ENCODE peak calls at places on chromosomes 12 and 14, in ten cellular contexts. P is GM23338, R is right lobe of liver, T is PC-3, G is thyroid gland, S is astrocyte, F is spleen, C is pancreas, D is WTC11, E is epithelial cell of esophagus. M is an unnamed sample.

GRCh38 chr12:104165801-104166200 is 27.8 kb upstream of the NFYB start:
- DNase-seq in P (no peak), R (no peak), T (no peak), G (no peak), S (no peak), F (no peak), C (no peak), D (no peak), E (no peak), M (no peak)

GRCh38 chr12:113959096-113959495 is 7.0 kb downstream of the RBM19 start:
- DNase-seq in P (no peak), R (no peak), T (no peak), G (no peak), S (no peak), F (no peak), C (no peak), D (no peak), E (no peak), M (no peak)

GRCh38 chr12:32025906-32026305 is 66.7 kb downstream of the RESF1 start:
- DNase-seq in P (no peak), R (no peak), T (no peak), G (no peak), S (no peak), F (no peak), C (no peak), D (no peak), E (no peak), M (no peak)

GRCh38 chr14:59358105-59358504 is 107.1 kb downstream of the GPR135 start:
- DNase-seq in P (peak; percentile 87), R (peak; percentile 66), T (peak; percentile 99), G (peak; percentile 79), S (peak; percentile 91), F (no peak), C (no peak), D (peak; percentile 24), E (peak; percentile 86), M (no peak)

GRCh38 chr12:126404293-126404851 is 1339.1 kb downstream of the AACS start:
- DNase-seq in P (no peak), R (no peak), T (peak; percentile 74), G (no peak), S (peak; percentile 62), F (no peak), C (no peak), D (no peak), E (peak; percentile 4), M (no peak)

GRCh38 chr14:90864741-90865140 is 48.5 kb upstream of the TTC7B start:
- DNase-seq in P (no peak), R (no peak), T (no peak), G (no peak), S (no peak), F (no peak), C (no peak), D (no peak), E (no peak), M (no peak)

GRCh38 chr12:44428825-44429224 is 447.3 kb downstream of the NELL2 start:
- DNase-seq in P (peak; percentile 80), R (no peak), T (no peak), G (no peak), S (no peak), F (no peak), C (no peak), D (peak; percentile 18), E (no peak), M (no peak)

GRCh38 chr14:93015505-93015904 is 92.6 kb downstream of the CHGA start:
- DNase-seq in P (no peak), R (no peak), T (no peak), G (no peak), S (no peak), F (no peak), C (no peak), D (no peak), E (no peak), M (no peak)

GRCh38 chr12:7042847-7043246 is 17.7 kb upstream of the C1S start:
- DNase-seq in P (peak; percentile 70), R (no peak), T (peak; percentile 39), G (no peak), S (no peak), F (no peak), C (no peak), D (no peak), E (peak; percentile 65), M (no peak)

GRCh38 chr14:91187271-91187670 is 57.2 kb downstream of the GPR68 start:
- DNase-seq in P (no peak), R (no peak), T (no peak), G (no peak), S (no peak), F (no peak), C (no peak), D (no peak), E (no peak), M (no peak)

GRCh38 chr14:28875937-28876910 is 109.6 kb downstream of the FOXG1 start:
- DNase-seq in P (peak; percentile 11), R (no peak), T (no peak), G (no peak), S (no peak), F (no peak), C (no peak), D (no peak), E (no peak), M (no peak)

GRCh38 chr12:57836442-57837375 is 9.8 kb downstream of the CTDSP2 start:
- DNase-seq in P (peak; percentile 84), R (peak; percentile 76), T (peak; percentile 25), G (peak; percentile 78), S (peak; percentile 67), F (no peak), C (peak; percentile 48), D (peak; percentile 47), E (peak; percentile 53), M (no peak)

GRCh38 chr12:114360485-114360884 is 45.5 kb downstream of the TBX5 start:
- DNase-seq in P (no peak), R (no peak), T (no peak), G (no peak), S (no peak), F (no peak), C (no peak), D (no peak), E (no peak), M (no peak)

GRCh38 chr14:61973981-61974380 is 211.8 kb downstream of the SNAPC1 start:
- DNase-seq in P (no peak), R (no peak), T (peak; percentile 10), G (no peak), S (peak; percentile 72), F (no peak), C (no peak), D (no peak), E (peak; percentile 26), M (no peak)

GRCh38 chr12:58415716-58416115 is 474.3 kb downstream of the ATP23 start:
- DNase-seq in P (no peak), R (no peak), T (no peak), G (no peak), S (no peak), F (no peak), C (no peak), D (no peak), E (no peak), M (no peak)

GRCh38 chr12:124469193-124469888 is 98.1 kb downstream of the NCOR2 start:
- DNase-seq in P (peak; percentile 61), R (no peak), T (peak; percentile 30), G (no peak), S (no peak), F (no peak), C (no peak), D (peak; percentile 68), E (no peak), M (no peak)

GRCh38 chr12:123150804-123151678 is at the start of gene PITPNM2:
- DNase-seq in P (peak; percentile 78), R (peak; percentile 71), T (peak; percentile 69), G (peak; percentile 63), S (no peak), F (peak; percentile 91), C (peak; percentile 58), D (peak; percentile 46), E (peak; percentile 71), M (peak; percentile 68)
- TF ChIP-seq CTCF in P (no peak), R (peak; percentile 54), T (no peak), G (no peak), S (no peak), F (peak; percentile 14), C (no peak), D (no peak), E (peak; percentile 8), M (no peak)

DNA sequence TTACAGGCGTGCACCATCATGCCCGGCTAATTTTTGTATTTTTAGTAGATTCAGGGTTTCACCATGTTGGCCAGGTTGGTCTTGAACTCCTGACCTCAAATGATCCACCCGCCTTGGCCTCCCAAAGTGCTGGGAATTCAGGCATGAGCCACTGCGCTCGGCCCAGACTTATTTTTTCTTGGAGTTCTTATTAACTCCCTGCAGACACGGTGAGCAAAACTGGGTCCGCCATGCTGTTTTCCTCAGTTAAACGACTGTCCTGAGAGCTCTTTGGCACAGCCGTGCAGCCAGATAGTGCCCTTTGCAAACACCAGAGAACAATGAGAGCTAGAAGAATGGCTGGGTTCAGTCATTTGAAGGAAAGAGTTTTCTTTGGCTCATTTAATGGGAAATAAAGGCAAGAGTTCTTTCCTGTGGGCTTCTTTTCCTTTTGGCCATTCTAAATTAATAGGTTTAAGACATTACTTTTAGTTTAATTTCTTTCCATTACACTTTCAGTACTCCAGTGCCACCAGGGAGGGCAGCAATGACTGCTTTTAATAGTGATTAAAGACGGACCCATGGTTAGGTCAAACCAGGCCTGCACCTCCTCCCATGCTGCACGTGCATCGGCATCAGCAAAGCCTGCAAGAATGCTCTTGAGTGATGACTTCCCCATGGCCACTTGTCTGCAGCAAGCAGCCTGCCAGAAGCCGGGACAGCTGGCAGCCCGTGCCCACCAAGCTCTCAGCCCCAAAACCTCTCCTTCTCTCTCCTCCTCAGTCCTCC is 60.7 kb downstream of the VCPKMT start:
- DNase-seq in P (peak; percentile 39), R (no peak), T (no peak), G (peak; percentile 45), S (no peak), F (no peak), C (no peak), D (no peak), E (no peak), M (no peak)
- TF ChIP-seq CTCF in P (no peak), R (peak; percentile 6), T (peak; percentile 43), G (no peak), S (no peak), F (no peak), C (no peak), D (no peak), E (no peak), M (no peak)

GRCh38 chr12:70040141-70040540 is 203.1 kb upstream of the CNOT2 start:
- DNase-seq in P (no peak), R (no peak), T (no peak), G (no peak), S (peak; percentile 36), F (no peak), C (no peak), D (no peak), E (no peak), M (no peak)
- TF ChIP-seq CTCF in P (no peak), R (no peak), T (no peak), G (no peak), S (no peak), F (no peak), C (no peak), D (no peak), E (no peak), M (no peak)

GRCh38 chr12:42823679-42824078 is 234.1 kb upstream of the PRICKLE1 start:
- DNase-seq in P (no peak), R (no peak), T (no peak), G (no peak), S (no peak), F (no peak), C (no peak), D (no peak), E (no peak), M (no peak)
- TF ChIP-seq CTCF in P (no peak), R (no peak), T (no peak), G (no peak), S (no peak), F (no peak), C (no peak), D (no peak), E (no peak), M (no peak)

GRCh38 chr14:79584679-79585078 is 626.6 kb downstream of the DIO2 start:
- DNase-seq in P (no peak), R (no peak), T (peak; percentile 71), G (no peak), S (peak; percentile 97), F (no peak), C (no peak), D (no peak), E (peak; percentile 76), M (no peak)
- TF ChIP-seq CTCF in P (no peak), R (no peak), T (peak; percentile 50), G (no peak), S (peak; percentile 50), F (no peak), C (no peak), D (no peak), E (peak; percentile 9), M (no peak)